ENCODE peak calls at places on chromosomes 5 and 9, in seven cellular contexts. One of them, this sample, is unnamed.

GRCh38 chr5:156411957-156412356 is 85.0 kb downstream of the SGCD start:
- DNase-seq in heart right ventricle: no peak
- DNase-seq in NCI-H524 treated with DMSO at 0.1 percent for 48 hours: no peak
- DNase-seq in stromal cell of bone marrow: no peak
- DNase-seq in amygdala: no peak
- DNase-seq in RCC 7860: no peak
- DNase-seq in HT-29: no peak
- DNase-seq in this sample: no peak

GRCh38 chr5:28862860-28863196 is 1824.4 kb upstream of the CDH9 start:
- DNase-seq in NCI-H524 treated with DMSO at 0.1 percent for 48 hours: no peak
- DNase-seq in amygdala: no peak
- DNase-seq in heart right ventricle: no peak
- DNase-seq in stromal cell of bone marrow: no peak
- DNase-seq in RCC 7860: no peak
- DNase-seq in HT-29: no peak
- DNase-seq in this sample: no peak

GRCh38 chr9:136614967-136615623 is 47.6 kb upstream of the EGFL7 start:
- DNase-seq in HT-29: peak
- DNase-seq in stromal cell of bone marrow: no peak
- DNase-seq in RCC 7860: no peak
- DNase-seq in amygdala: no peak
- DNase-seq in heart right ventricle: peak
- DNase-seq in NCI-H524 treated with DMSO at 0.1 percent for 48 hours: no peak
- DNase-seq in this sample: peak

GRCh38 chr9:131400627-131401026 is 6.7 kb downstream of the PRRC2B start:
- DNase-seq in amygdala: no peak
- DNase-seq in NCI-H524 treated with DMSO at 0.1 percent for 48 hours: no peak
- DNase-seq in heart right ventricle: no peak
- DNase-seq in HT-29: no peak
- DNase-seq in stromal cell of bone marrow: no peak
- DNase-seq in RCC 7860: no peak
- DNase-seq in this sample: no peak

GRCh38 chr5:66273131-66273530 is 129.0 kb downstream of the SREK1 start:
- DNase-seq in amygdala: no peak
- DNase-seq in heart right ventricle: no peak
- DNase-seq in HT-29: no peak
- DNase-seq in RCC 7860: no peak
- DNase-seq in stromal cell of bone marrow: no peak
- DNase-seq in NCI-H524 treated with DMSO at 0.1 percent for 48 hours: no peak
- DNase-seq in this sample: no peak

GRCh38 chr9:129007035-129007765 is 20.9 kb downstream of the SH3GLB2 start:
- DNase-seq in NCI-H524 treated with DMSO at 0.1 percent for 48 hours: no peak
- DNase-seq in stromal cell of bone marrow: no peak
- DNase-seq in RCC 7860: no peak
- DNase-seq in heart right ventricle: peak
- DNase-seq in amygdala: no peak
- DNase-seq in HT-29: no peak
- DNase-seq in this sample: peak

GRCh38 chr5:14413331-14413750 is 168.3 kb upstream of the OTULINL start:
- DNase-seq in HT-29: no peak
- DNase-seq in stromal cell of bone marrow: no peak
- DNase-seq in amygdala: no peak
- DNase-seq in NCI-H524 treated with DMSO at 0.1 percent for 48 hours: no peak
- DNase-seq in RCC 7860: no peak
- DNase-seq in heart right ventricle: no peak
- DNase-seq in this sample: no peak

GRCh38 chr9:137715321-137715720 is 96.5 kb downstream of the EHMT1 start:
- DNase-seq in amygdala: no peak
- DNase-seq in NCI-H524 treated with DMSO at 0.1 percent for 48 hours: no peak
- DNase-seq in stromal cell of bone marrow: no peak
- DNase-seq in HT-29: no peak
- DNase-seq in RCC 7860: no peak
- DNase-seq in heart right ventricle: no peak
- DNase-seq in this sample: no peak

GRCh38 chr5:66498791-66499207 is 97.4 kb upstream of the MAST4 start:
- DNase-seq in amygdala: no peak
- DNase-seq in stromal cell of bone marrow: peak
- DNase-seq in NCI-H524 treated with DMSO at 0.1 percent for 48 hours: no peak
- DNase-seq in HT-29: peak
- DNase-seq in heart right ventricle: no peak
- DNase-seq in RCC 7860: no peak
- DNase-seq in this sample: peak

GRCh38 chr5:13045897-13046551 is 898.5 kb downstream of the DNAH5 start:
- DNase-seq in heart right ventricle: no peak
- DNase-seq in NCI-H524 treated with DMSO at 0.1 percent for 48 hours: no peak
- DNase-seq in RCC 7860: no peak
- DNase-seq in HT-29: no peak
- DNase-seq in amygdala: no peak
- DNase-seq in stromal cell of bone marrow: no peak
- DNase-seq in this sample: no peak

GRCh38 chr5:61811052-61811451 is 479.0 kb downstream of the ZSWIM6 start:
- DNase-seq in NCI-H524 treated with DMSO at 0.1 percent for 48 hours: no peak
- DNase-seq in RCC 7860: no peak
- DNase-seq in heart right ventricle: no peak
- DNase-seq in amygdala: no peak
- DNase-seq in HT-29: no peak
- DNase-seq in stromal cell of bone marrow: no peak
- DNase-seq in this sample: no peak

GRCh38 chr5:16456103-16456832 is 9.3 kb downstream of the ZNF622 start:
- DNase-seq in amygdala: no peak
- DNase-seq in stromal cell of bone marrow: peak
- DNase-seq in RCC 7860: peak
- DNase-seq in heart right ventricle: no peak
- DNase-seq in NCI-H524 treated with DMSO at 0.1 percent for 48 hours: peak
- DNase-seq in HT-29: peak
- DNase-seq in this sample: no peak

GRCh38 chr5:53879708-53880356 is 319.4 kb downstream of the NDUFS4 start:
- DNase-seq in HT-29: no peak
- DNase-seq in heart right ventricle: no peak
- DNase-seq in amygdala: no peak
- DNase-seq in RCC 7860: no peak
- DNase-seq in stromal cell of bone marrow: no peak
- DNase-seq in NCI-H524 treated with DMSO at 0.1 percent for 48 hours: no peak
- DNase-seq in this sample: no peak

GRCh38 chr9:138009016-138009415 is 131.4 kb downstream of the CACNA1B start:
- DNase-seq in RCC 7860: no peak
- DNase-seq in amygdala: no peak
- DNase-seq in NCI-H524 treated with DMSO at 0.1 percent for 48 hours: no peak
- DNase-seq in HT-29: no peak
- DNase-seq in heart right ventricle: no peak
- DNase-seq in stromal cell of bone marrow: no peak
- DNase-seq in this sample: no peak